ENCODE peak calls at places on chromosomes 5 and 9, in ten cellular contexts. One of them, this sample, is unnamed.

GRCh38 chr5:74851684-74852353 is 14.4 kb downstream of the FAM169A start:
- DNase-seq in GM12892: no peak
- DNase-seq in HuH-7.5: no peak
- DNase-seq in nucleus accumbens: no peak
- DNase-seq in LoVo: no peak
- DNase-seq in left lobe of liver: no peak
- DNase-seq in AG10803: peak; percentile 61
- DNase-seq in IMR-90: peak; percentile 28
- DNase-seq in A673: no peak
- DNase-seq in fibroblast of pulmonary artery: peak; percentile 64
- DNase-seq in this sample: no peak

GRCh38 chr5:157172408-157172807 is 6.3 kb upstream of the GARIN3 start:
- DNase-seq in GM12892: peak; percentile 45
- DNase-seq in HuH-7.5: no peak
- DNase-seq in nucleus accumbens: no peak
- DNase-seq in LoVo: no peak
- DNase-seq in left lobe of liver: no peak
- DNase-seq in AG10803: no peak
- DNase-seq in IMR-90: no peak
- DNase-seq in A673: no peak
- DNase-seq in fibroblast of pulmonary artery: no peak
- DNase-seq in this sample: no peak

GRCh38 chr9:118578467-118578866 is 790.8 kb downstream of the BRINP1 start:
- DNase-seq in GM12892: no peak
- DNase-seq in HuH-7.5: no peak
- DNase-seq in nucleus accumbens: no peak
- DNase-seq in LoVo: no peak
- DNase-seq in left lobe of liver: no peak
- DNase-seq in AG10803: peak; percentile 77
- DNase-seq in IMR-90: no peak
- DNase-seq in A673: no peak
- DNase-seq in fibroblast of pulmonary artery: peak; percentile 41
- DNase-seq in this sample: no peak

GRCh38 chr5:78534148-78535009 is 114.2 kb downstream of the LHFPL2 start:
- DNase-seq in GM12892: no peak
- DNase-seq in HuH-7.5: no peak
- DNase-seq in nucleus accumbens: no peak
- DNase-seq in LoVo: no peak
- DNase-seq in left lobe of liver: no peak
- DNase-seq in AG10803: peak; percentile 53
- DNase-seq in IMR-90: peak; percentile 72
- DNase-seq in A673: no peak
- DNase-seq in fibroblast of pulmonary artery: peak; percentile 79
- DNase-seq in this sample: no peak

GRCh38 chr9:6144947-6145346 is 70.7 kb upstream of the IL33 start:
- DNase-seq in GM12892: no peak
- DNase-seq in HuH-7.5: no peak
- DNase-seq in nucleus accumbens: no peak
- DNase-seq in LoVo: no peak
- DNase-seq in left lobe of liver: no peak
- DNase-seq in AG10803: no peak
- DNase-seq in IMR-90: no peak
- DNase-seq in A673: no peak
- DNase-seq in fibroblast of pulmonary artery: no peak
- DNase-seq in this sample: no peak

GRCh38 chr5:38715671-38716070 is 130.1 kb upstream of the OSMR start:
- DNase-seq in GM12892: no peak
- DNase-seq in HuH-7.5: no peak
- DNase-seq in nucleus accumbens: no peak
- DNase-seq in LoVo: no peak
- DNase-seq in left lobe of liver: no peak
- DNase-seq in AG10803: no peak
- DNase-seq in IMR-90: peak; percentile 2
- DNase-seq in A673: no peak
- DNase-seq in fibroblast of pulmonary artery: peak; percentile 31
- DNase-seq in this sample: no peak

GRCh38 chr9:93317495-93318094 is 133.7 kb downstream of the WNK2 start:
- DNase-seq in GM12892: no peak
- DNase-seq in HuH-7.5: no peak
- DNase-seq in nucleus accumbens: no peak
- DNase-seq in LoVo: no peak
- DNase-seq in left lobe of liver: no peak
- DNase-seq in AG10803: no peak
- DNase-seq in IMR-90: no peak
- DNase-seq in A673: no peak
- DNase-seq in fibroblast of pulmonary artery: no peak
- DNase-seq in this sample: no peak

GRCh38 chr9:4934976-4935672 is 49.9 kb upstream of the JAK2 start:
- DNase-seq in GM12892: no peak
- DNase-seq in HuH-7.5: no peak
- DNase-seq in nucleus accumbens: no peak
- DNase-seq in LoVo: no peak
- DNase-seq in left lobe of liver: no peak
- DNase-seq in AG10803: peak; percentile 27
- DNase-seq in IMR-90: no peak
- DNase-seq in A673: no peak
- DNase-seq in fibroblast of pulmonary artery: no peak
- DNase-seq in this sample: no peak

GRCh38 chr5:64767959-64768357 is 533 bp downstream of the SREK1IP1 start:
- DNase-seq in GM12892: no peak
- DNase-seq in HuH-7.5: no peak
- DNase-seq in nucleus accumbens: no peak
- DNase-seq in LoVo: no peak
- DNase-seq in left lobe of liver: peak; percentile 46
- DNase-seq in AG10803: peak; percentile 18
- DNase-seq in IMR-90: peak; percentile 18
- DNase-seq in A673: no peak
- DNase-seq in fibroblast of pulmonary artery: peak; percentile 22
- DNase-seq in this sample: peak; percentile 9

GRCh38 chr9:130342714-130343085 is 77.1 kb downstream of the HMCN2 start:
- DNase-seq in GM12892: no peak
- DNase-seq in HuH-7.5: no peak
- DNase-seq in nucleus accumbens: no peak
- DNase-seq in LoVo: no peak
- DNase-seq in left lobe of liver: no peak
- DNase-seq in AG10803: no peak
- DNase-seq in IMR-90: no peak
- DNase-seq in A673: no peak
- DNase-seq in fibroblast of pulmonary artery: no peak
- DNase-seq in this sample: no peak

GRCh38 chr9:68690088-68690487 is 15.0 kb upstream of the PIP5K1B start:
- DNase-seq in GM12892: no peak
- DNase-seq in HuH-7.5: no peak
- DNase-seq in nucleus accumbens: no peak
- DNase-seq in LoVo: no peak
- DNase-seq in left lobe of liver: no peak
- DNase-seq in AG10803: no peak
- DNase-seq in IMR-90: no peak
- DNase-seq in A673: no peak
- DNase-seq in fibroblast of pulmonary artery: peak; percentile 11
- DNase-seq in this sample: no peak

GRCh38 chr9:16337322-16338029 is 533.0 kb downstream of the BNC2 start:
- DNase-seq in GM12892: no peak
- DNase-seq in HuH-7.5: no peak
- DNase-seq in nucleus accumbens: no peak
- DNase-seq in LoVo: peak; percentile 56
- DNase-seq in left lobe of liver: no peak
- DNase-seq in AG10803: peak; percentile 86
- DNase-seq in IMR-90: peak; percentile 97
- DNase-seq in A673: no peak
- DNase-seq in fibroblast of pulmonary artery: peak; percentile 86
- DNase-seq in this sample: no peak

GRCh38 chr9:6763244-6763643 is 5.5 kb downstream of the KDM4C start:
- DNase-seq in GM12892: no peak
- DNase-seq in HuH-7.5: no peak
- DNase-seq in nucleus accumbens: no peak
- DNase-seq in LoVo: no peak
- DNase-seq in left lobe of liver: no peak
- DNase-seq in AG10803: no peak
- DNase-seq in IMR-90: no peak
- DNase-seq in A673: no peak
- DNase-seq in fibroblast of pulmonary artery: no peak
- DNase-seq in this sample: no peak

GRCh38 chr9:137339606-137340462 is 37.8 kb upstream of the NRARP start:
- DNase-seq in GM12892: no peak
- DNase-seq in HuH-7.5: no peak
- DNase-seq in nucleus accumbens: no peak
- DNase-seq in LoVo: no peak
- DNase-seq in left lobe of liver: no peak
- DNase-seq in AG10803: no peak
- DNase-seq in IMR-90: peak; percentile 34
- DNase-seq in A673: no peak
- DNase-seq in fibroblast of pulmonary artery: peak; percentile 67
- DNase-seq in this sample: no peak

GRCh38 chr5:109161914-109162683 is 247.7 kb downstream of the PJA2 start:
- DNase-seq in GM12892: no peak
- DNase-seq in HuH-7.5: no peak
- DNase-seq in nucleus accumbens: no peak
- DNase-seq in LoVo: no peak
- DNase-seq in left lobe of liver: no peak
- DNase-seq in AG10803: peak; percentile 31
- DNase-seq in IMR-90: peak; percentile 71
- DNase-seq in A673: no peak
- DNase-seq in fibroblast of pulmonary artery: peak; percentile 63
- DNase-seq in this sample: no peak

GRCh38 chr5:2686296-2686695 is 65.2 kb downstream of the IRX2 start:
- DNase-seq in GM12892: no peak
- DNase-seq in HuH-7.5: no peak
- DNase-seq in nucleus accumbens: no peak
- DNase-seq in LoVo: no peak
- DNase-seq in left lobe of liver: no peak
- DNase-seq in AG10803: no peak
- DNase-seq in IMR-90: no peak
- DNase-seq in A673: no peak
- DNase-seq in fibroblast of pulmonary artery: no peak
- DNase-seq in this sample: no peak

GRCh38 chr5:177520906-177521513 is 4.2 kb upstream of the DDX41 start:
- DNase-seq in GM12892: no peak
- DNase-seq in HuH-7.5: no peak
- DNase-seq in nucleus accumbens: no peak
- DNase-seq in LoVo: no peak
- DNase-seq in left lobe of liver: no peak
- DNase-seq in AG10803: no peak
- DNase-seq in IMR-90: no peak
- DNase-seq in A673: no peak
- DNase-seq in fibroblast of pulmonary artery: no peak
- DNase-seq in this sample: no peak

GRCh38 chr5:161230222-161230621 is 316.3 kb downstream of the GABRB2 start:
- DNase-seq in GM12892: no peak
- DNase-seq in HuH-7.5: no peak
- DNase-seq in nucleus accumbens: no peak
- DNase-seq in LoVo: no peak
- DNase-seq in left lobe of liver: no peak
- DNase-seq in AG10803: no peak
- DNase-seq in IMR-90: no peak
- DNase-seq in A673: no peak
- DNase-seq in fibroblast of pulmonary artery: no peak
- DNase-seq in this sample: no peak

GRCh38 chr5:131634666-131634995 is 398 bp downstream of the RAPGEF6 start:
- DNase-seq in GM12892: no peak
- DNase-seq in HuH-7.5: peak; percentile 27
- DNase-seq in nucleus accumbens: no peak
- DNase-seq in LoVo: peak; percentile 63
- DNase-seq in left lobe of liver: no peak
- DNase-seq in AG10803: peak; percentile 49
- DNase-seq in IMR-90: peak; percentile 46
- DNase-seq in A673: peak; percentile 59
- DNase-seq in fibroblast of pulmonary artery: peak; percentile 50
- DNase-seq in this sample: peak; percentile 61

GRCh38 chr5:56501949-56502557 is 268.9 kb upstream of the ANKRD55 start:
- DNase-seq in GM12892: no peak
- DNase-seq in HuH-7.5: no peak
- DNase-seq in nucleus accumbens: no peak
- DNase-seq in LoVo: no peak
- DNase-seq in left lobe of liver: no peak
- DNase-seq in AG10803: no peak
- DNase-seq in IMR-90: peak; percentile 51
- DNase-seq in A673: no peak
- DNase-seq in fibroblast of pulmonary artery: no peak
- DNase-seq in this sample: no peak

GRCh38 chr9:106861585-106862114 is 1.3 kb upstream of the ZNF462 start:
- DNase-seq in GM12892: no peak
- DNase-seq in HuH-7.5: no peak
- DNase-seq in nucleus accumbens: no peak
- DNase-seq in LoVo: no peak
- DNase-seq in left lobe of liver: no peak
- DNase-seq in AG10803: no peak
- DNase-seq in IMR-90: no peak
- DNase-seq in A673: no peak
- DNase-seq in fibroblast of pulmonary artery: no peak
- DNase-seq in this sample: no peak